ENCODE peak calls at places on chromosomes 3 and 15, in seven cellular contexts. T, X, J, R, O, C and Q are unnamed samples.

GRCh38 chr15:91632176-91632575 is 221.3 kb upstream of the SLCO3A1 start:
- DNase-seq in T (no peak), X (no peak), J (no peak), R (no peak), O (no peak), C (no peak), Q (no peak)

GRCh38 chr3:114809668-114810413 is 337.2 kb downstream of the ZBTB20 start:
- DNase-seq in T (no peak), X (no peak), J (no peak), R (no peak), O (peak), C (no peak), Q (no peak)

GRCh38 chr3:158725348-158725966 is 6.8 kb downstream of the RARRES1 start:
- DNase-seq in T (peak), X (no peak), J (no peak), R (peak), O (no peak), C (no peak), Q (no peak)

GRCh38 chr3:151726016-151726415 is 7.7 kb upstream of the AADACL2 start:
- DNase-seq in T (no peak), X (peak), J (no peak), R (no peak), O (no peak), C (no peak), Q (no peak)

GRCh38 chr15:29064290-29064689 is 178.5 kb downstream of the APBA2 start:
- DNase-seq in T (no peak), X (no peak), J (no peak), R (no peak), O (no peak), C (no peak), Q (no peak)

GRCh38 chr15:98727115-98728040 is 79.0 kb downstream of the IGF1R start:
- DNase-seq in T (peak), X (no peak), J (peak), R (peak), O (no peak), C (peak), Q (peak)

GRCh38 chr3:133390715-133391114 is 9.1 kb upstream of the BFSP2 start:
- DNase-seq in T (no peak), X (no peak), J (no peak), R (no peak), O (no peak), C (no peak), Q (no peak)

GRCh38 chr3:23751485-23751811 is 54.3 kb upstream of the UBE2E1 start:
- DNase-seq in T (no peak), X (no peak), J (peak), R (no peak), O (no peak), C (no peak), Q (no peak)

GRCh38 chr15:40412095-40412759 is 6.6 kb downstream of the IVD start:
- DNase-seq in T (no peak), X (no peak), J (no peak), R (no peak), O (no peak), C (no peak), Q (no peak)

GRCh38 chr3:112699436-112699978 is 58.6 kb upstream of the CCDC80 start:
- DNase-seq in T (peak), X (no peak), J (no peak), R (no peak), O (no peak), C (no peak), Q (no peak)

GRCh38 chr15:52013151-52013791 is 5.7 kb upstream of the MAPK6 start:
- DNase-seq in T (peak), X (no peak), J (no peak), R (no peak), O (peak), C (no peak), Q (no peak)

GRCh38 chr15:51982013-51982769 is 10.6 kb upstream of the LEO1 start:
- DNase-seq in T (peak), X (peak), J (peak), R (no peak), O (peak), C (no peak), Q (no peak)

GRCh38 chr15:44015555-44015954 is 179.5 kb downstream of the FRMD5 start:
- DNase-seq in T (no peak), X (no peak), J (no peak), R (no peak), O (no peak), C (no peak), Q (no peak)

GRCh38 chr3:196227629-196228493 is 11.5 kb downstream of the SLC51A start:
- DNase-seq in T (no peak), X (peak), J (no peak), R (no peak), O (peak), C (no peak), Q (no peak)

GRCh38 chr15:40769310-40770146 is at the start of gene C15orf62:
- DNase-seq in T (no peak), X (no peak), J (no peak), R (no peak), O (peak), C (no peak), Q (no peak)

GRCh38 chr3:51706788-51707731 is at the start of gene GRM2:
- DNase-seq in T (peak), X (peak), J (peak), R (peak), O (no peak), C (peak), Q (peak)

DNA sequence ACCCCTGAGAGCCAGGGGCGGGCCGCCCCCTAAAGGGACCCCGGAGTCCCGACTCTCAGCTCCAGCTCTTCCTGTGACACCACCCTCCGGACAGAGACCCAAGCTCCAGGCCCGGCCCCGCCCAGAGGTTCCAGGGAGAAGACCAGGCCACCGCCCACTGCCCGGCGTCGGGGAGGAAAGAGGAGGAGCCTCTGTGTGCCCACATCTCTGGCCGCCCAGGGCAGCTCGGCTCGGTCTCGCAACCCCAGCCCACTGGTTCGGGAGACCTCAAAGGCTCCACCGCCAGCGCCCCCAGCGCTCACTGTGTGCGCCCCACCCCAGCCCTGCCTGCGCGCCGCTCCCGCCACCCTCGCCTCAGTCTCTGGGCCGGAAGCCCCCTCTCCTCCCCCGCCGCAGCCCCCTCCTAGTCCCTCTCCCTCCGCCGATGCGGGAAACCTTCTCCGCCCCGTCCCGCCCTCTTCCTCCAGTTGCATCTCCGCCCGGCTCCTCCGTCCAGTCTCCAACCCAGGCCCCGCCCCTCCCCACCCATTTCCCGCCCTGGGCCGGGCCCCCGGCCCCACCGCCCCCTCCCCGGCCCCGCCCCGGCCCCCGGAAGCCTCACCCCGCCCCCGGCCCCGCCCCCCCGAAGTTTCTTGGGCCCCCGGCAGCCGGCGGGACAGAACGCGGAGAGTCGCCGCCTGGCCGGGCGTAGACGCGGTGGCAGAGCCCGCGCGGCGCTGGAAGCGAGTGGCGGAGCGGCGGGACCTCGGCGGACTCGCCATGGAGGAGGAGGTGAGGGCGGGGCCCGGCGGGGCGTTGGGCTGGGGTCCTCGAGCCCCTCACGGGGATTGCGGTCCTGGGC is at the start of gene PLEKHO2:
- DNase-seq in T (peak), X (peak), J (peak), R (peak), O (peak), C (peak), Q (peak)
- TF ChIP-seq CTCF in T (peak), X (peak), J (no peak), R (peak), O (no peak), C (peak), Q (peak)

GRCh38 chr3:54837964-54838363 is 89.9 kb downstream of the LRTM1 start:
- DNase-seq in T (peak), X (no peak), J (no peak), R (no peak), O (no peak), C (no peak), Q (no peak)
- TF ChIP-seq CTCF in T (peak), X (peak), J (no peak), R (no peak), O (no peak), C (no peak), Q (peak)

DNA sequence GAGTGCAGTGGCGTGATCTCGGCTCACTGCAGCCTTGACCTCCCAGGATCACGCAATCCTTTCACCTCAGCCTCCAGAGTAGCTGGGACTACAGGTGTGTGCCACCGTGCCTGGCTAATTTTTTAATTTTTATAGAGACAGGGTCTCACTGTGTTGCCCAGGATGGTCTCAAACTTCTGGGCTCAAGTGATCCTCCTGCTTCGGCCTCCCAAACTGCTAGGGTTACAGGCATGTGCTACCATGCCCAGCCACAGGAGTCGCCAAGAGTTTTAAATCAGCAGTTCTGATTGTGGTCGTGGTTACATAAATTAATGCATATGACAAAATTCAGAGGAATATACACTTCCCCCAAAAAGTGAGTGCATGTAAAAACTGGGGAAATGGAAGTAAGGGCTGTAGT is 33.0 kb downstream of the MEGF11 start:
- DNase-seq in T (no peak), X (no peak), J (no peak), R (no peak), O (no peak), C (no peak), Q (no peak)
- TF ChIP-seq CTCF in T (peak), X (peak), J (no peak), R (no peak), O (no peak), C (no peak), Q (no peak)

GRCh38 chr3:108381531-108381930 is 85.2 kb downstream of the HHLA2 start:
- DNase-seq in T (no peak), X (no peak), J (no peak), R (no peak), O (no peak), C (no peak), Q (no peak)
- TF ChIP-seq CTCF in T (no peak), X (no peak), J (no peak), R (no peak), O (no peak), C (no peak), Q (no peak)

DNA sequence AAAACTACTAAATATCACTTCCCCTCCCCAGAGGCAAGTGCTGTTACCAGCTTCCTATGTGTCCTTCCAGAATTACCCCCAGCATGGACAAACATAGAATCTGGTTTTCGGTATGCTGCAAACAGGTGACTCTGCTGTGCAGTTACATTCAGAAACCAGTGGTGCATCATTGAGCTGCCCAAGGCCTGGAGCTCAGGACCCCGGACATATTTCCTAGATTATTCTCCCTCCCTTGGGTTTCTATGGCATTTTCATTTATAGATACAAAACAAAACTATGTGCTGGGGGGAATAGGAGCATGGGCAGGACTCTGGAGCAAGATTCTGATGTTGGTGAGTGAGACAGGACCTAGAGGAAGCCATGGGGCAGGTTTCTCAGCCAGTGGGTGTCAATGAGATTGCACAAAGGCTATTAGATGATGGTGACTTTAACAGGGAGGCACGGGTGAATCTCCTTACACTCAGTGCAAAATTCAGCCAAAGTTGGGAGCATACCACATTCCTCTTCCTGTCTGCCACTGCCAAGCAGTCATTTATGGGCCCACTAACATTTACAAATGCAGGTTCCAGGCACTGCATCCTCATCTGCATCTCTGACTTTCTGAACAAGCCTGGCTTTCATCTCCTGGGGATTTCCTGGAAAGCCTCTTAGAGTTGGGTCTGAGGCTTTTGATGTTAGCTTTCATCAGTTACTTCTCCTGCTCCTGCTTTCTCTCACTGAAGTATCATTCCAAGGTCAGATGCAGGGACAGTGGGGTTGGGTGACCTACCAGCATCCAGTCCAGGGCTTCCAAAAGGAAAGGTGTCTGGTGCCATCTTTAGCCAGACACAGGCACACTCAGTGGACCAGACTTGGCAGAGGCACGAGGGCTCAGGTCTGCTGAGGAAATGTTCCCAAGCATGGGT is 44.5 kb downstream of the CMTM7 start:
- DNase-seq in T (no peak), X (no peak), J (no peak), R (no peak), O (no peak), C (no peak), Q (no peak)
- TF ChIP-seq CTCF in T (no peak), X (no peak), J (no peak), R (no peak), O (no peak), C (no peak), Q (no peak)

DNA sequence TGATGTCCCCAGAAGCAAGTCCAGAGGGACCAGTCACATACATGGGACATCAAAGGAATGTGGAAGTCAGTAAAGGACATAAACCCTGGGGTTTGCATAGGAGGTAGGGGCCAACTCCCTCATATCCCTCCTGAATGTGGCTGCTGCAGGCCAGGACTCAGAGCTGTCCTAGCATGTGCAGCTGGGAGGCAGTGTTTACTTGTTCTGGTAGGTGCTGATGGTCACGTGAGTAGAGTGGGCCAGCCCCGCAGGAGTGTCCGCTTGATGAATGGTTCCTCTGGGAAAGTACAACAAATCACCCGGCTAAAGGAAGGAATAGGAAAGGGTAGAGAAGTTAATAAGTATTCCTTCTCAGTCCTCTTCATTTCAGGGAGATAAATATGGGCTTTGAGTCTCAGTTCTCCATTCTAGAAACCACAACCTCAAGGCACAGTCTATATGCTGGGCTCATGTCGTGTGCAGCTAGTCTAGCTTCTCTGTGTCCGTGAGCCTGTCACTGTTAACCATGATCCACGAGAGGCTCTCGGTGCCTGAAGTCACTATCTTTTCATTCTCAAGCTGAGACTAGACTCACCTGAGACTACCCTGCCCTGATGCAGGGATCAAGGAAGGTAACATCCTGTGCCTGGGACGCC is 17.9 kb downstream of the RIOX2 start:
- DNase-seq in T (no peak), X (no peak), J (no peak), R (no peak), O (no peak), C (no peak), Q (no peak)
- TF ChIP-seq CTCF in T (no peak), X (no peak), J (no peak), R (no peak), O (no peak), C (no peak), Q (no peak)

GRCh38 chr3:58659051-58659675 is 7.4 kb downstream of the FAM3D start:
- DNase-seq in T (peak), X (peak), J (no peak), R (no peak), O (no peak), C (no peak), Q (no peak)
- TF ChIP-seq CTCF in T (peak), X (peak), J (no peak), R (peak), O (no peak), C (no peak), Q (peak)

GRCh38 chr15:62241135-62241770 is 76.2 kb upstream of the C2CD4B start:
- DNase-seq in T (no peak), X (no peak), J (peak), R (no peak), O (no peak), C (peak), Q (peak)
- TF ChIP-seq CTCF in T (peak), X (peak), J (peak), R (peak), O (no peak), C (peak), Q (peak)

GRCh38 chr3:4750306-4751056 is 228.8 kb upstream of the BHLHE40 start:
- DNase-seq in T (peak), X (no peak), J (peak), R (peak), O (peak), C (no peak), Q (no peak)

GRCh38 chr3:4751057-4752051 is 227.9 kb upstream of the BHLHE40 start:
- DNase-seq in T (peak), X (no peak), J (no peak), R (no peak), O (peak), C (no peak), Q (no peak)

GRCh38 chr3:4754180-4755086 is 224.8 kb upstream of the BHLHE40 start:
- DNase-seq in T (no peak), X (no peak), J (no peak), R (no peak), O (peak), C (no peak), Q (no peak)

GRCh38 chr3:4753073-4753691 is 226.1 kb upstream of the BHLHE40 start:
- DNase-seq in T (no peak), X (no peak), J (no peak), R (no peak), O (no peak), C (no peak), Q (no peak)

DNA sequence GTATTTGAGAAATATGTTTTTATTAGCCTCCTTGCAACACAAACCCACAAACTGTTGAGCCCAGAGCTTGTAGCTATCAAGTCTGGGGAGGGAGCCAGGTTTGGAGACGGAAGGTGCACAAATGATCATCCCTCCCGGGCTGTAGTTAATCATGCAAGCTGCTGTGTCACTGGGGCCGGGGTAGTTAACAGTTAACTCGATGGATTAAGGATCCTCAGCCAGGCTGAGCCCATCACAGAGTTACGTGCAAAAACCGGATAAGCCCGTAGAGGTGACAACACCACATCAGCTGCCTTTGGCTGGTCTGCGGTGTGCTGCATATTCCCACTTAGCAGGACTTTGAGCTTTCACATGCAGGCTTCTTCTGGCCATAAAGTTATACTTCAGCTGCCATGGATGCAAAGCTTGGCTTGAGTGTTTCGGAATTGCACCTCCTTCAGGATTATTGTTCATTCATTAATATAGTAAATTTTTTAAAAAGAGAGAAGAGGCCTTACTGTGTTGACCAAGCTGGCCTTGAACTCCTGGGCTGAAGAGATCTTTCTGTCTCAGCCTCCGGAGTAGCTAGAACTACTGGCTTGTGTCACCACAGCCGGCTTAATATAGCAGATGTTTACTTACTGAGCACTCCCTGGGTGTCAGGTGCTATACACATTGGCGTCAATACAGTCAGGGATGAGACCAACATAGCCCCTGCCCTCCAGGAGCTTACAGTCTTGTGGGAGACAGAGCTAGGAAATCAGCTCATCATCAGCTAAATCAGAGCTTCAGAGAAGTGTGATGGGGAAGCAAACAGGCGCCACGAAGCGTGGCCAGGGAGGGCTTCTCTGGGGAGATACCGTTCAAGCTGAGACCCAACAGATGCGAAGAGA is 226.8 kb upstream of the BHLHE40 start:
- DNase-seq in T (peak), X (peak), J (no peak), R (no peak), O (no peak), C (no peak), Q (no peak)
- TF ChIP-seq CTCF in T (no peak), X (no peak), J (no peak), R (no peak), O (no peak), C (no peak), Q (no peak)

DNA sequence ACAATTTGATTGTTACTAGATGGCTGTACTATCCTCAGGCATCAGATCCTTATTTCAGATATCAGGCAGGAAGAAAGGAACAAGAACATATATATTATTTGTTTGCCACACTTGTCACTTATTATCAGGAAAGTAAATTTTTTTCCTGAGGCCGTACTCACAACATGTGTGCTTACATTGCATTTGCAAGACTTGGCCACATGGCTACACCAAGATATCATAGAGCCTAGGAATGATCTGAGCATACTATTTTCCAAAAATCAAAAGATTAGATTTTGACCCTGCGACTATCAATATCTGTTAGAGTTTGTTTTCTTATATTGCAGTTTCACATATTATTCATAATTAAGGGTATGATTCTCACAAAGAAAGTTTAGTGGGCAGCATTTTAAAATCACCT is 426.2 kb upstream of the BCHE start:
- DNase-seq in T (no peak), X (no peak), J (no peak), R (no peak), O (no peak), C (no peak), Q (no peak)
- TF ChIP-seq CTCF in T (no peak), X (no peak), J (no peak), R (no peak), O (no peak), C (no peak), Q (peak)